ENCODE peak calls at places on chromosomes 4 and X, in six cellular contexts. One of them, this sample, is unnamed.

GRCh38 chrX:72492499-72492898 is 80.1 kb downstream of the HDAC8 start:
- DNase-seq in GM19239: no peak
- DNase-seq in HuH-7.5: no peak
- DNase-seq in activated CD4-positive, alpha-beta T cell treated with anti-CD3 and anti-CD28 coated beads, Interleukin-2, amount 10 ng/mL, durations not matched to agents 7 days and 5 days: no peak
- DNase-seq in heart left ventricle: no peak
- DNase-seq in OCI-M1: no peak
- DNase-seq in this sample: no peak

GRCh38 chrX:21374163-21374993 is at the start of gene CNKSR2:
- DNase-seq in GM19239: peak
- DNase-seq in HuH-7.5: peak
- DNase-seq in activated CD4-positive, alpha-beta T cell treated with anti-CD3 and anti-CD28 coated beads, Interleukin-2, amount 10 ng/mL, durations not matched to agents 7 days and 5 days: peak
- DNase-seq in heart left ventricle: peak
- DNase-seq in OCI-M1: no peak
- DNase-seq in this sample: peak

GRCh38 chrX:124208675-124209074 is 123.8 kb upstream of the TEX13D start:
- DNase-seq in GM19239: no peak
- DNase-seq in HuH-7.5: no peak
- DNase-seq in activated CD4-positive, alpha-beta T cell treated with anti-CD3 and anti-CD28 coated beads, Interleukin-2, amount 10 ng/mL, durations not matched to agents 7 days and 5 days: no peak
- DNase-seq in heart left ventricle: peak
- DNase-seq in OCI-M1: peak
- DNase-seq in this sample: peak

GRCh38 chrX:19193584-19193983 is 71.3 kb upstream of the ADGRG2 start:
- DNase-seq in GM19239: no peak
- DNase-seq in HuH-7.5: no peak
- DNase-seq in activated CD4-positive, alpha-beta T cell treated with anti-CD3 and anti-CD28 coated beads, Interleukin-2, amount 10 ng/mL, durations not matched to agents 7 days and 5 days: no peak
- DNase-seq in heart left ventricle: no peak
- DNase-seq in OCI-M1: no peak
- DNase-seq in this sample: no peak

GRCh38 chr4:183823394-183823793 is 81.7 kb upstream of the STOX2 start:
- DNase-seq in GM19239: no peak
- DNase-seq in HuH-7.5: no peak
- DNase-seq in activated CD4-positive, alpha-beta T cell treated with anti-CD3 and anti-CD28 coated beads, Interleukin-2, amount 10 ng/mL, durations not matched to agents 7 days and 5 days: no peak
- DNase-seq in heart left ventricle: no peak
- DNase-seq in OCI-M1: no peak
- DNase-seq in this sample: no peak

GRCh38 chr4:62644372-62644771 is 1444.2 kb downstream of the ADGRL3 start:
- DNase-seq in GM19239: no peak
- DNase-seq in HuH-7.5: no peak
- DNase-seq in activated CD4-positive, alpha-beta T cell treated with anti-CD3 and anti-CD28 coated beads, Interleukin-2, amount 10 ng/mL, durations not matched to agents 7 days and 5 days: no peak
- DNase-seq in heart left ventricle: peak
- DNase-seq in OCI-M1: peak
- DNase-seq in this sample: peak

GRCh38 chr4:140256941-140257340 is 103.0 kb upstream of the MAML3 start:
- DNase-seq in GM19239: no peak
- DNase-seq in HuH-7.5: peak
- DNase-seq in activated CD4-positive, alpha-beta T cell treated with anti-CD3 and anti-CD28 coated beads, Interleukin-2, amount 10 ng/mL, durations not matched to agents 7 days and 5 days: no peak
- DNase-seq in heart left ventricle: no peak
- DNase-seq in OCI-M1: no peak
- DNase-seq in this sample: no peak

GRCh38 chr4:123398151-123398802 is 1.7 kb downstream of the SPRY1 start:
- DNase-seq in GM19239: peak
- DNase-seq in HuH-7.5: peak
- DNase-seq in activated CD4-positive, alpha-beta T cell treated with anti-CD3 and anti-CD28 coated beads, Interleukin-2, amount 10 ng/mL, durations not matched to agents 7 days and 5 days: peak
- DNase-seq in heart left ventricle: peak
- DNase-seq in OCI-M1: peak
- DNase-seq in this sample: peak

GRCh38 chr4:105624530-105624929 is 72.1 kb downstream of the ARHGEF38 start:
- DNase-seq in GM19239: no peak
- DNase-seq in HuH-7.5: no peak
- DNase-seq in activated CD4-positive, alpha-beta T cell treated with anti-CD3 and anti-CD28 coated beads, Interleukin-2, amount 10 ng/mL, durations not matched to agents 7 days and 5 days: no peak
- DNase-seq in heart left ventricle: peak
- DNase-seq in OCI-M1: peak
- DNase-seq in this sample: no peak

GRCh38 chr4:17276821-17277220 is 235.1 kb downstream of the QDPR start:
- DNase-seq in GM19239: no peak
- DNase-seq in HuH-7.5: no peak
- DNase-seq in activated CD4-positive, alpha-beta T cell treated with anti-CD3 and anti-CD28 coated beads, Interleukin-2, amount 10 ng/mL, durations not matched to agents 7 days and 5 days: no peak
- DNase-seq in heart left ventricle: peak
- DNase-seq in OCI-M1: peak
- DNase-seq in this sample: no peak

GRCh38 chr4:27117453-27117852 is 256.8 kb downstream of the STIM2 start:
- DNase-seq in GM19239: no peak
- DNase-seq in HuH-7.5: no peak
- DNase-seq in activated CD4-positive, alpha-beta T cell treated with anti-CD3 and anti-CD28 coated beads, Interleukin-2, amount 10 ng/mL, durations not matched to agents 7 days and 5 days: no peak
- DNase-seq in heart left ventricle: no peak
- DNase-seq in OCI-M1: no peak
- DNase-seq in this sample: no peak

GRCh38 chr4:41644288-41644914 is 104.1 kb downstream of the PHOX2B start:
- DNase-seq in GM19239: no peak
- DNase-seq in HuH-7.5: no peak
- DNase-seq in activated CD4-positive, alpha-beta T cell treated with anti-CD3 and anti-CD28 coated beads, Interleukin-2, amount 10 ng/mL, durations not matched to agents 7 days and 5 days: peak
- DNase-seq in heart left ventricle: peak
- DNase-seq in OCI-M1: no peak
- DNase-seq in this sample: no peak

GRCh38 chr4:77500801-77501200 is 104.8 kb upstream of the CXCL13 start:
- DNase-seq in GM19239: no peak
- DNase-seq in HuH-7.5: no peak
- DNase-seq in activated CD4-positive, alpha-beta T cell treated with anti-CD3 and anti-CD28 coated beads, Interleukin-2, amount 10 ng/mL, durations not matched to agents 7 days and 5 days: no peak
- DNase-seq in heart left ventricle: no peak
- DNase-seq in OCI-M1: no peak
- DNase-seq in this sample: no peak

GRCh38 chr4:180164799-180165198 is 2078.4 kb upstream of the TENM3 start:
- DNase-seq in GM19239: no peak
- DNase-seq in HuH-7.5: no peak
- DNase-seq in activated CD4-positive, alpha-beta T cell treated with anti-CD3 and anti-CD28 coated beads, Interleukin-2, amount 10 ng/mL, durations not matched to agents 7 days and 5 days: no peak
- DNase-seq in heart left ventricle: no peak
- DNase-seq in OCI-M1: no peak
- DNase-seq in this sample: no peak

GRCh38 chr4:61210186-61210939 is 10.2 kb downstream of the ADGRL3 start:
- DNase-seq in GM19239: no peak
- DNase-seq in HuH-7.5: peak
- DNase-seq in activated CD4-positive, alpha-beta T cell treated with anti-CD3 and anti-CD28 coated beads, Interleukin-2, amount 10 ng/mL, durations not matched to agents 7 days and 5 days: no peak
- DNase-seq in heart left ventricle: no peak
- DNase-seq in OCI-M1: peak
- DNase-seq in this sample: no peak

GRCh38 chr4:158302076-158302866 is 92.0 kb downstream of the TMEM144 start:
- DNase-seq in GM19239: no peak
- DNase-seq in HuH-7.5: no peak
- DNase-seq in activated CD4-positive, alpha-beta T cell treated with anti-CD3 and anti-CD28 coated beads, Interleukin-2, amount 10 ng/mL, durations not matched to agents 7 days and 5 days: no peak
- DNase-seq in heart left ventricle: no peak
- DNase-seq in OCI-M1: no peak
- DNase-seq in this sample: no peak

GRCh38 chr4:23567338-23567737 is 322.5 kb downstream of the PPARGC1A start:
- DNase-seq in GM19239: no peak
- DNase-seq in HuH-7.5: no peak
- DNase-seq in activated CD4-positive, alpha-beta T cell treated with anti-CD3 and anti-CD28 coated beads, Interleukin-2, amount 10 ng/mL, durations not matched to agents 7 days and 5 days: no peak
- DNase-seq in heart left ventricle: no peak
- DNase-seq in OCI-M1: no peak
- DNase-seq in this sample: no peak

GRCh38 chrX:137194164-137194563 is 160.4 kb upstream of the GPR101 start:
- DNase-seq in GM19239: no peak
- DNase-seq in HuH-7.5: no peak
- DNase-seq in activated CD4-positive, alpha-beta T cell treated with anti-CD3 and anti-CD28 coated beads, Interleukin-2, amount 10 ng/mL, durations not matched to agents 7 days and 5 days: peak
- DNase-seq in heart left ventricle: no peak
- DNase-seq in OCI-M1: peak
- DNase-seq in this sample: peak

GRCh38 chr4:5051210-5051691 is at the start of gene STK32B:
- DNase-seq in GM19239: no peak
- DNase-seq in HuH-7.5: no peak
- DNase-seq in activated CD4-positive, alpha-beta T cell treated with anti-CD3 and anti-CD28 coated beads, Interleukin-2, amount 10 ng/mL, durations not matched to agents 7 days and 5 days: peak
- DNase-seq in heart left ventricle: peak
- DNase-seq in OCI-M1: no peak
- DNase-seq in this sample: peak

GRCh38 chr4:40603281-40603680 is 26.4 kb downstream of the RBM47 start:
- DNase-seq in GM19239: no peak
- DNase-seq in HuH-7.5: no peak
- DNase-seq in activated CD4-positive, alpha-beta T cell treated with anti-CD3 and anti-CD28 coated beads, Interleukin-2, amount 10 ng/mL, durations not matched to agents 7 days and 5 days: no peak
- DNase-seq in heart left ventricle: no peak
- DNase-seq in OCI-M1: no peak
- DNase-seq in this sample: no peak

GRCh38 chr4:153152453-153153338 is 51.5 kb upstream of the TRIM2 start:
- DNase-seq in GM19239: no peak
- DNase-seq in HuH-7.5: peak
- DNase-seq in activated CD4-positive, alpha-beta T cell treated with anti-CD3 and anti-CD28 coated beads, Interleukin-2, amount 10 ng/mL, durations not matched to agents 7 days and 5 days: peak
- DNase-seq in heart left ventricle: peak
- DNase-seq in OCI-M1: peak
- DNase-seq in this sample: peak

GRCh38 chr4:156638332-156638731 is 333.3 kb downstream of the PDGFC start:
- DNase-seq in GM19239: no peak
- DNase-seq in HuH-7.5: no peak
- DNase-seq in activated CD4-positive, alpha-beta T cell treated with anti-CD3 and anti-CD28 coated beads, Interleukin-2, amount 10 ng/mL, durations not matched to agents 7 days and 5 days: no peak
- DNase-seq in heart left ventricle: no peak
- DNase-seq in OCI-M1: no peak
- DNase-seq in this sample: no peak

GRCh38 chr4:109191216-109191615 is 111.2 kb downstream of the COL25A1 start:
- DNase-seq in GM19239: no peak
- DNase-seq in HuH-7.5: no peak
- DNase-seq in activated CD4-positive, alpha-beta T cell treated with anti-CD3 and anti-CD28 coated beads, Interleukin-2, amount 10 ng/mL, durations not matched to agents 7 days and 5 days: no peak
- DNase-seq in heart left ventricle: no peak
- DNase-seq in OCI-M1: no peak
- DNase-seq in this sample: no peak

GRCh38 chrX:23403849-23404248 is 69.2 kb downstream of the PTCHD1 start:
- DNase-seq in GM19239: no peak
- DNase-seq in HuH-7.5: no peak
- DNase-seq in activated CD4-positive, alpha-beta T cell treated with anti-CD3 and anti-CD28 coated beads, Interleukin-2, amount 10 ng/mL, durations not matched to agents 7 days and 5 days: no peak
- DNase-seq in heart left ventricle: no peak
- DNase-seq in OCI-M1: no peak
- DNase-seq in this sample: peak

GRCh38 chr4:171846232-171846631 is 33.0 kb downstream of the GALNTL6 start:
- DNase-seq in GM19239: peak
- DNase-seq in HuH-7.5: peak
- DNase-seq in activated CD4-positive, alpha-beta T cell treated with anti-CD3 and anti-CD28 coated beads, Interleukin-2, amount 10 ng/mL, durations not matched to agents 7 days and 5 days: peak
- DNase-seq in heart left ventricle: no peak
- DNase-seq in OCI-M1: peak
- DNase-seq in this sample: peak

GRCh38 chrX:104310084-104310483 is 55.4 kb upstream of the ESX1 start:
- DNase-seq in GM19239: no peak
- DNase-seq in HuH-7.5: peak
- DNase-seq in activated CD4-positive, alpha-beta T cell treated with anti-CD3 and anti-CD28 coated beads, Interleukin-2, amount 10 ng/mL, durations not matched to agents 7 days and 5 days: no peak
- DNase-seq in heart left ventricle: no peak
- DNase-seq in OCI-M1: peak
- DNase-seq in this sample: peak

GRCh38 chrX:75957107-75957610 is 172.1 kb upstream of the MAGEE2 start:
- DNase-seq in GM19239: no peak
- DNase-seq in HuH-7.5: no peak
- DNase-seq in activated CD4-positive, alpha-beta T cell treated with anti-CD3 and anti-CD28 coated beads, Interleukin-2, amount 10 ng/mL, durations not matched to agents 7 days and 5 days: no peak
- DNase-seq in heart left ventricle: no peak
- DNase-seq in OCI-M1: peak
- DNase-seq in this sample: peak

GRCh38 chrX:107628662-107629532 is 587 bp downstream of the PRPS1 start:
- DNase-seq in GM19239: peak
- DNase-seq in HuH-7.5: peak
- DNase-seq in activated CD4-positive, alpha-beta T cell treated with anti-CD3 and anti-CD28 coated beads, Interleukin-2, amount 10 ng/mL, durations not matched to agents 7 days and 5 days: peak
- DNase-seq in heart left ventricle: peak
- DNase-seq in OCI-M1: peak
- DNase-seq in this sample: peak

GRCh38 chr4:8765631-8766590 is 105.7 kb downstream of the HMX1 start:
- DNase-seq in GM19239: no peak
- DNase-seq in HuH-7.5: no peak
- DNase-seq in activated CD4-positive, alpha-beta T cell treated with anti-CD3 and anti-CD28 coated beads, Interleukin-2, amount 10 ng/mL, durations not matched to agents 7 days and 5 days: no peak
- DNase-seq in heart left ventricle: no peak
- DNase-seq in OCI-M1: no peak
- DNase-seq in this sample: no peak

GRCh38 chr4:85577307-85577706 is 102.4 kb downstream of the ARHGAP24 start:
- DNase-seq in GM19239: no peak
- DNase-seq in HuH-7.5: no peak
- DNase-seq in activated CD4-positive, alpha-beta T cell treated with anti-CD3 and anti-CD28 coated beads, Interleukin-2, amount 10 ng/mL, durations not matched to agents 7 days and 5 days: no peak
- DNase-seq in heart left ventricle: no peak
- DNase-seq in OCI-M1: no peak
- DNase-seq in this sample: no peak

GRCh38 chr4:13522282-13523104 is 21.8 kb downstream of the NKX3-2 start:
- DNase-seq in GM19239: no peak
- DNase-seq in HuH-7.5: peak
- DNase-seq in activated CD4-positive, alpha-beta T cell treated with anti-CD3 and anti-CD28 coated beads, Interleukin-2, amount 10 ng/mL, durations not matched to agents 7 days and 5 days: no peak
- DNase-seq in heart left ventricle: no peak
- DNase-seq in OCI-M1: no peak
- DNase-seq in this sample: no peak

GRCh38 chrX:130268500-130269170 is at the start of gene ZNF280C:
- DNase-seq in GM19239: peak
- DNase-seq in HuH-7.5: peak
- DNase-seq in activated CD4-positive, alpha-beta T cell treated with anti-CD3 and anti-CD28 coated beads, Interleukin-2, amount 10 ng/mL, durations not matched to agents 7 days and 5 days: peak
- DNase-seq in heart left ventricle: peak
- DNase-seq in OCI-M1: peak
- DNase-seq in this sample: peak

GRCh38 chr4:184273166-184274147 is 55.8 kb upstream of the ENPP6 start:
- DNase-seq in GM19239: no peak
- DNase-seq in HuH-7.5: no peak
- DNase-seq in activated CD4-positive, alpha-beta T cell treated with anti-CD3 and anti-CD28 coated beads, Interleukin-2, amount 10 ng/mL, durations not matched to agents 7 days and 5 days: peak
- DNase-seq in heart left ventricle: no peak
- DNase-seq in OCI-M1: no peak
- DNase-seq in this sample: no peak

GRCh38 chr4:111952708-111953107 is 192.5 kb upstream of the FAM241A start:
- DNase-seq in GM19239: no peak
- DNase-seq in HuH-7.5: no peak
- DNase-seq in activated CD4-positive, alpha-beta T cell treated with anti-CD3 and anti-CD28 coated beads, Interleukin-2, amount 10 ng/mL, durations not matched to agents 7 days and 5 days: no peak
- DNase-seq in heart left ventricle: no peak
- DNase-seq in OCI-M1: no peak
- DNase-seq in this sample: no peak

GRCh38 chrX:100424012-100424411 is 13.9 kb upstream of the PCDH19 start:
- DNase-seq in GM19239: no peak
- DNase-seq in HuH-7.5: no peak
- DNase-seq in activated CD4-positive, alpha-beta T cell treated with anti-CD3 and anti-CD28 coated beads, Interleukin-2, amount 10 ng/mL, durations not matched to agents 7 days and 5 days: no peak
- DNase-seq in heart left ventricle: no peak
- DNase-seq in OCI-M1: peak
- DNase-seq in this sample: no peak

GRCh38 chr4:44927361-44928061 is 201.2 kb upstream of the GNPDA2 start:
- DNase-seq in GM19239: no peak
- DNase-seq in HuH-7.5: peak
- DNase-seq in activated CD4-positive, alpha-beta T cell treated with anti-CD3 and anti-CD28 coated beads, Interleukin-2, amount 10 ng/mL, durations not matched to agents 7 days and 5 days: no peak
- DNase-seq in heart left ventricle: no peak
- DNase-seq in OCI-M1: peak
- DNase-seq in this sample: peak

This sample was measured in Kasumi-1.